ENCODE peak calls at places on chromosomes 13 and 19, in eight cellular contexts. X is lung, B is neural progenitor cell, N is tibial artery, S is fibroblast of lung, Z is ovary, D is H9, W is body of pancreas. Y is an unnamed sample.

GRCh38 chr13:27551563-27551962 is 68.8 kb downstream of the LNX2 start:
- DNase-seq in Z (no peak), S (no peak), X (no peak), D (no peak), N (no peak), B (no peak), W (no peak), Y (no peak)

GRCh38 chr19:51327066-51327985 is 14.6 kb downstream of the VSIG10L start:
- DNase-seq in W (peak; percentile 44), S (peak; percentile 41), D (peak; percentile 89), X (no peak), Z (no peak), N (no peak), B (peak; percentile 84), Y (peak; percentile 61)

GRCh38 chr19:18435185-18435841 is 2.6 kb downstream of the ISYNA1 start:
- DNase-seq in Z (peak; percentile 37), B (no peak), X (no peak), S (no peak), N (no peak), D (no peak), W (no peak), Y (no peak)

GRCh38 chr19:55750715-55751114 is 8.2 kb upstream of the RFPL4A start:
- DNase-seq in W (no peak), X (no peak), S (no peak), B (no peak), N (no peak), D (no peak), Z (no peak), Y (no peak)

GRCh38 chr13:38879278-38879677 is 111.4 kb downstream of the STOML3 start:
- DNase-seq in S (no peak), Z (no peak), X (no peak), B (no peak), N (no peak), D (no peak), W (no peak), Y (no peak)

GRCh38 chr19:39997595-39998216 is 846 bp downstream of the ZNF546 start:
- DNase-seq in D (no peak), N (no peak), B (no peak), Z (no peak), X (no peak), W (no peak), S (peak; percentile 63), Y (no peak)

GRCh38 chr19:1516395-1516753 is 3.6 kb upstream of the ADAMTSL5 start:
- DNase-seq in Z (no peak), B (no peak), W (no peak), X (no peak), N (no peak), D (no peak), S (no peak), Y (no peak)

GRCh38 chr13:21232196-21232595 is 55.7 kb downstream of the MRPL57 start:
- DNase-seq in X (peak; percentile 24), D (no peak), W (no peak), S (peak; percentile 78), N (peak; percentile 47), Z (peak; percentile 36), B (no peak), Y (no peak)

GRCh38 chr19:16585808-16586476 is 13.7 kb upstream of the SLC35E1 start:
- DNase-seq in X (no peak), S (no peak), W (peak; percentile 44), Z (no peak), B (no peak), N (no peak), D (no peak), Y (peak; percentile 39)

GRCh38 chr13:110157718-110158117 is 149.2 kb downstream of the COL4A1 start:
- DNase-seq in N (no peak), Z (no peak), D (no peak), X (no peak), B (no peak), W (no peak), S (no peak), Y (no peak)

GRCh38 chr19:13091400-13092161 is 11.1 kb downstream of the LYL1 start:
- DNase-seq in X (no peak), W (peak; percentile 40), B (peak; percentile 59), S (peak; percentile 86), N (peak; percentile 85), Z (peak; percentile 81), D (peak; percentile 59), Y (no peak)

GRCh38 chr19:44694184-44694579 is 4.8 kb upstream of the CEACAM16 start:
- DNase-seq in S (no peak), D (no peak), B (no peak), W (no peak), N (no peak), Z (no peak), X (no peak), Y (no peak)

GRCh38 chr13:84844473-84844872 is 954.7 kb downstream of the SLITRK6 start:
- DNase-seq in W (no peak), Z (no peak), X (no peak), S (peak; percentile 26), B (peak; percentile 27), N (no peak), D (no peak), Y (no peak)

GRCh38 chr13:97493471-97493870 is 59.5 kb downstream of the RAP2A start:
- DNase-seq in B (no peak), S (peak; percentile 69), X (no peak), N (no peak), D (no peak), Z (no peak), W (no peak), Y (no peak)

GRCh38 chr13:112067121-112067741 is at the start of gene SOX1:
- DNase-seq in X (no peak), D (peak; percentile 69), S (no peak), W (no peak), Z (no peak), N (no peak), B (peak; percentile 87), Y (no peak)

GRCh38 chr13:110448230-110448629 is 113.3 kb downstream of the RAB20 start:
- DNase-seq in D (no peak), N (no peak), B (no peak), W (no peak), X (no peak), S (peak; percentile 32), Z (no peak), Y (no peak)

GRCh38 chr19:20660473-20660872 is 898 bp downstream of the ZNF626 start:
- DNase-seq in S (peak; percentile 19), Z (peak; percentile 15), W (no peak), N (no peak), D (peak; percentile 40), X (no peak), B (peak; percentile 25), Y (no peak)

GRCh38 chr19:1285737-1286360 is at the start of gene EFNA2:
- DNase-seq in X (no peak), Z (no peak), S (no peak), B (peak; percentile 79), W (no peak), N (no peak), D (no peak), Y (no peak)

GRCh38 chr13:100363351-100363750 is 225.2 kb downstream of the GGACT start:
- DNase-seq in B (no peak), S (peak; percentile 55), W (no peak), N (no peak), D (no peak), X (no peak), Z (no peak), Y (no peak)
- H3K27ac ChIP-seq in B (no peak overlapping the region), S (peak overlapping the region; percentile 42), W (no peak overlapping the region), N (no peak overlapping the region), D (no peak overlapping the region), X (no peak overlapping the region), Z (no peak overlapping the region), Y (no peak overlapping the region)

GRCh38 chr13:29524176-29524575 is 71.3 kb downstream of the SLC7A1 start:
- DNase-seq in N (peak; percentile 75), B (no peak), X (no peak), D (no peak), Z (no peak), S (peak; percentile 37), W (no peak), Y (no peak)

GRCh38 chr13:29524641-29525040 is 70.8 kb downstream of the SLC7A1 start:
- DNase-seq in Z (no peak), S (no peak), B (no peak), D (no peak), W (no peak), N (no peak), X (no peak), Y (no peak)

GRCh38 chr13:29522044-29522685 is 73.3 kb downstream of the SLC7A1 start:
- DNase-seq in X (no peak), B (no peak), N (peak; percentile 76), Z (no peak), W (peak; percentile 48), D (no peak), S (peak; percentile 82), Y (no peak)

GRCh38 chr13:29521336-29521735 is 74.2 kb downstream of the SLC7A1 start:
- DNase-seq in W (no peak), D (no peak), N (no peak), B (no peak), Z (no peak), S (no peak), X (no peak), Y (no peak)

DNA sequence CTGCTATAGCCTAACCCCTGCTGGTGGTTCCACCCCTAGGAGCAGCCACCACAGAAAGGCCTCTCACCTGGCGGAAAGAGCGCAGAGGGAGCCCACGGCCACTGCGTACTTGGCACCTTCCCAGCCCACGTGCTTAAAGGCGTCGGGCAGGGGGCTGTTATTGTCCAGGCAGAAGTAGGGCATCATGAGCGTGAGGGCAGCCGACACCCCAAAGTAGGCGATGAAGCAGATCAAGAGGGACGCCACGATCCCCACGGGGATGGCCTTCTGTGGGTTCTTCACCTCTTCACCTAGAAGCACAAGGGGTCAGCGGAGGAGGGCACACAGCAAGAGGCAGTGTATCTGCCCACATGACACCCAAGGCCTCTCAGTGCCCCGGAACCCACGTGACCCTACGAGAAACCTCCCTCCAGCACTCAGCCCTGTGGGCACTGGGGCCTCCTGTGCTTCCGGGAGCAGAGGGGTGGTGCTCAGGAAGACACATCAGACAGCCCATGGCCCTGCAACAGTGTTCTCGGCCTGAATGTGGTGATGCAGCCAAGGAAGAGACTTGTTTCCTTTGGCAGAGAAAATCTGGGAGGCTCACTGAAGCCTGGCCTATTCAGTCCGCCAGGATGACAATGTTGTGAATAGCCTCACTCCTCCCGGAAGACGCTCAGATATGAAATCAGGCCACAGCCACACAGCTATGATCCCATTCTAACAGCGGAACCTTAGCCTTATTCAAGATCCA is 72.1 kb downstream of the SLC7A1 start:
- DNase-seq in W (peak; percentile 15), X (no peak), B (no peak), D (no peak), N (peak; percentile 78), S (peak; percentile 15), Z (no peak), Y (no peak)
- TF ChIP-seq CTCF in W (no peak), X (no peak), B (no peak), D (no peak), N (no peak), S (no peak), Z (no peak), Y (no peak)

GRCh38 chr13:32446220-32446619 is 18.3 kb upstream of the N4BP2L1 start:
- DNase-seq in X (no peak), Z (no peak), W (no peak), D (no peak), N (no peak), S (no peak), B (no peak), Y (no peak)
- H3K4me1 ChIP-seq in X (no peaks in the 10 kb centered on the region), Z (no peaks in the 10 kb centered on the region), W (no peaks in the 10 kb centered on the region), D (no peaks in the 10 kb centered on the region), N (no peaks in the 10 kb centered on the region), S (no peaks in the 10 kb centered on the region), B (peaks cover 21% of the 10 kb centered on the region), Y (no peaks in the 10 kb centered on the region)

DNA sequence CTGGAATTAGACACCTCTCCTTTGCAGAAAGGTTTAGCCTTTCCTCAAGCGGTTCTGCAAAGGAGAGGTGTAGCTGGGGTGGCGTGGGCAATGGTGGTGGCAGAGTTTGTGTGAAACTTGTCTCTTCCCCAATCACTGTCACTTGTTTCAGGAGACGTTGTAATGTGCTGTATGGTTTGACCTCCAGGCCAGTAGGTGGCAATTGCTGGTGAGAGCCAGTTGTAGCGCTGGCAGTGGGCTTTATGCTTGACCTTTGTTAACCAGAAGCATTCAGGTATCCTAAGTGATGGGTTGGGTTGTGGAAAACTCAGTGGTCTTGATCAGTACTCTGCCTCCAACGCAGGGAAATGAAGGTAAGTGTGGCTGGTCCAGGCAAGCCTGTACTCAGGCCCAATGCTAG is 12.7 kb upstream of the LILRA5 start:
- DNase-seq in S (no peak), X (no peak), W (no peak), N (no peak), Z (no peak), D (no peak), B (no peak), Y (no peak)
- H3K27ac ChIP-seq in S (no peak overlapping the region), X (no peak overlapping the region), W (no peak overlapping the region), N (no peak overlapping the region), Z (no peak overlapping the region), D (no peak overlapping the region), B (no peak overlapping the region), Y (no peak overlapping the region)